ENCODE peak calls at places on chromosomes 5 and 9, in four cellular contexts. Y, L, T and R are unnamed samples.
A peak's percentile ranks its signal among the peaks of the same experiment; 100 is the strongest.

GRCh38 chr5:2094616-2094995 is 211.9 kb upstream of the IRX4 start:
- DNase-seq in Y (no peak), L (no peak), T (no peak), R (no peak)

GRCh38 chr5:95181650-95182049 is 103.2 kb downstream of the MCTP1 start:
- DNase-seq in Y (no peak), L (no peak), T (no peak), R (no peak)

GRCh38 chr5:175517824-175518450 is 39.6 kb downstream of the SFXN1 start:
- DNase-seq in Y (no peak), L (peak; percentile 79), T (no peak), R (no peak)

GRCh38 chr5:52015760-52016159 is 632.5 kb downstream of the ISL1 start:
- DNase-seq in Y (no peak), L (no peak), T (no peak), R (no peak)

GRCh38 chr5:96957125-96958041 is 21.5 kb downstream of the LNPEP start:
- DNase-seq in Y (no peak), L (no peak), T (no peak), R (no peak)

GRCh38 chr9:132237481-132237880 is 75.6 kb downstream of the NTNG2 start:
- DNase-seq in Y (no peak), L (no peak), T (no peak), R (no peak)

GRCh38 chr9:114303571-114303970 is 19.3 kb upstream of the ORM1 start:
- DNase-seq in Y (no peak), L (no peak), T (no peak), R (no peak)

GRCh38 chr5:124087752-124088151 is 575.8 kb downstream of the CSNK1G3 start:
- DNase-seq in Y (no peak), L (no peak), T (peak; percentile 9), R (peak; percentile 9)

GRCh38 chr9:124769451-124770358 is 1.4 kb downstream of the NR6A1 start:
- DNase-seq in Y (no peak), L (peak; percentile 38), T (no peak), R (no peak)

GRCh38 chr9:126384926-126385325 is 58.3 kb downstream of the MVB12B start:
- DNase-seq in Y (no peak), L (no peak), T (no peak), R (no peak)

GRCh38 chr5:157718529-157718928 is 12.7 kb upstream of the THG1L start:
- DNase-seq in Y (no peak), L (peak; percentile 75), T (no peak), R (no peak)

DNA sequence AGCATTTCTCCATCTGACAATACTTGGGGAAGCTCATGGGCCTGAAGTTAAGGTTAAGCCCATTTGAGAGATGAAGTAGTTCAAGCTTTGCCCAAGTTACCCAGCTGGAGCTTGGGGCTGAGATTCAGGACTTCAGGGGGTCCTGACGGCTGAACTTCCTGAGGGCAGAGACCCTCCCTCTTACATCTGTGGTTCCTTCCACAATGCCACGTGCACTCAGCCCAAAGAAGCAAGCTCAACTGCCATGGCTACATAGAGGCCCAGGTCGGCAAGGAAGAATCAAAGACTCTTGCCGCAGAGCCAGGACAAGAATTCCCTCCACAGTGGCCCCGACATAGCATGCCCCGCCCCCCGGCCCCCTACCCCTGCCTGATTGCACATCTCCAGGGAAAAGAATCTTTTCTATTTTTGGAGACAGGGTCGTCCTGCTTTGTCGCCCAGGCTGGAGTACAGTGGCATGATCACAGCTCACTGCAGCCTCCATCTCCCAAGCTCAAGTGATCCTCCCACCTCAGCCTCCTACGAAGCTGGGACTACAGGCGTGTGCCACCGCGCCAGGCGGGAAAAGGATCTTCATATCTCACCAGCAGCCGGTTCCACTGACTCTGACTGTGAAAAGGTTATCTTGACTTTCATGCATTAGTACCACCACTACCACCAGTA is 9.2 kb downstream of the PHF19 start:
- DNase-seq in Y (no peak), L (no peak), T (no peak), R (no peak)
- H4K8ac ChIP-seq in Y (no peak overlapping the region), L (no peak overlapping the region), T (peak overlapping the region; percentile 26), R (no peak overlapping the region)

GRCh38 chr5:132325691-132326090 is 31.5 kb downstream of the SLC22A4 start:
- DNase-seq in Y (no peak), L (no peak), T (no peak), R (no peak)

GRCh38 chr5:132319975-132320374 is 25.8 kb downstream of the SLC22A4 start:
- DNase-seq in Y (no peak), L (no peak), T (no peak), R (no peak)

GRCh38 chr5:132321109-132321721 is 27.0 kb downstream of the SLC22A4 start:
- DNase-seq in Y (no peak), L (no peak), T (no peak), R (no peak)

GRCh38 chr5:132323202-132323601 is 29.0 kb downstream of the SLC22A4 start:
- DNase-seq in Y (no peak), L (no peak), T (no peak), R (no peak)

DNA sequence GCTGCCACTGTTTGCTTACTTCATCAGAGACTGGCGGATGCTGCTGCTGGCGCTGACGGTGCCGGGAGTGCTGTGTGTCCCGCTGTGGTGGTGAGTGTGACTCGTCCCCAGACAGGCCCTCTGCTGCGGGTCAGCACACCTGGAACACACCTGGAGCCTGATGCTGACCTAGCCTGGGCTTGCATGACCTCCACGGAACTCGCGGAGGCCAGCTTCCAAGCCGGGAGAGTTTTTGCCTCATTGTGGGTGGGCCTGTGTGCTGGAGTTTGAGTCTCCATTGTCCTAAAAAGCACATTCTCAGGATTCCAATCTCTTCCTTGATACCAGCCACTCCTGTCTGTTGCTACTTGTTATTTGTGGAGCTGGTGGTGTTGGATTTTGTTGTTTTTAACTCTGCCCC is 28.1 kb downstream of the SLC22A4 start:
- DNase-seq in Y (peak; percentile 90), L (no peak), T (peak; percentile 41), R (peak; percentile 66)
- H2BK12ac ChIP-seq in Y (no peak overlapping the region), L (no peak overlapping the region), T (peak overlapping the region; percentile 98), R (peak overlapping the region; percentile 93)

DNA sequence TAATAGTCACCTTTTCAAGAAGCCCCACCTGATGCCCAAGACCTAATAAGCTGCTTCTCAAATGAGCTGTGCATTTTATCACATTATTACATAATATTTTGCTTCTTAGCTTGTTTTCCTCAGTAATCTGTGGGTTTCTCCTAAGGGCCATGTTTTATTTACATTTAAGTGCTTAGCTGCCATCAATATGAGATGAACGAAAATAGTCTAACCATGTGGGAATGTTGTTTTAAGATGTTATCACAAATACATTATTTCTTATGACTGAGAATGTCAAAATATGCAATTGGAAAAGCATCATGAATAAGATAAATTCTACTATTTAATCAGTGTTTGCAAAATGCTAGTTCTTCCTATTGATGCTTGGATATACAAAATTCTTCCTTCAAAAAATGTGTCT is 10.1 kb downstream of the ARRDC3 start:
- DNase-seq in Y (peak; percentile 9), L (no peak), T (no peak), R (no peak)
- H3K36me3 ChIP-seq in Y (peaks cover 23% of the 10 kb centered on the region), L (peaks cover 15% of the 10 kb centered on the region), T (peaks cover 2% of the 10 kb centered on the region), R (peaks cover 28% of the 10 kb centered on the region)

DNA sequence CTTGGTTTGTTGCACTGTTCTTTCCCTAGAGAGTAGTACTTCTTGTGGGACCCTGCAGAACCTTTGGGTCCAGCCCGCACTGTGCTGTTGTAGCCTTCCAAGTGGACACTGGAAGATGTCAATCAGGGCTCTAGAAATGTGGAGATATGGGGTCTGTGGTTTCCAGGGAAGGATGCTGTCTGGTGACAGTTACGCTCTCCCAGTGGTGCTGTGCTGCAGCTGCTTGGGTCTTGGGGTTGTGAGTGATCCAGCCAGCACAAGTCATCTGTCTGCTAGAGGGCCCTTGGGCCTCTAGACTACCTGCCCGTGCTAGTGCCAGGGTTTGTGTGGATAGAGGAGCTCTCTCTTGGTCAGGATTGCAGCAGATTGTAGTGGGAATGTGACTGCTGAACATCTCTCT is 484.5 kb downstream of the DMAC1 start:
- DNase-seq in Y (no peak), L (peak; percentile 44), T (no peak), R (no peak)
- H4K8ac ChIP-seq in Y (no peak overlapping the region), L (peak overlapping the region; percentile 95), T (no peak overlapping the region), R (no peak overlapping the region)

GRCh38 chr5:10552183-10553143 is 11.4 kb upstream of the ANKRD33B start:
- DNase-seq in Y (no peak), L (peak; percentile 40), T (no peak), R (no peak)

GRCh38 chr5:10546186-10546585 is 17.7 kb upstream of the ANKRD33B start:
- DNase-seq in Y (no peak), L (no peak), T (no peak), R (no peak)

GRCh38 chr5:10553476-10553875 is 10.4 kb upstream of the ANKRD33B start:
- DNase-seq in Y (no peak), L (no peak), T (no peak), R (no peak)

GRCh38 chr5:10548418-10549122 is 15.3 kb upstream of the ANKRD33B start:
- DNase-seq in Y (no peak), L (no peak), T (no peak), R (no peak)

DNA sequence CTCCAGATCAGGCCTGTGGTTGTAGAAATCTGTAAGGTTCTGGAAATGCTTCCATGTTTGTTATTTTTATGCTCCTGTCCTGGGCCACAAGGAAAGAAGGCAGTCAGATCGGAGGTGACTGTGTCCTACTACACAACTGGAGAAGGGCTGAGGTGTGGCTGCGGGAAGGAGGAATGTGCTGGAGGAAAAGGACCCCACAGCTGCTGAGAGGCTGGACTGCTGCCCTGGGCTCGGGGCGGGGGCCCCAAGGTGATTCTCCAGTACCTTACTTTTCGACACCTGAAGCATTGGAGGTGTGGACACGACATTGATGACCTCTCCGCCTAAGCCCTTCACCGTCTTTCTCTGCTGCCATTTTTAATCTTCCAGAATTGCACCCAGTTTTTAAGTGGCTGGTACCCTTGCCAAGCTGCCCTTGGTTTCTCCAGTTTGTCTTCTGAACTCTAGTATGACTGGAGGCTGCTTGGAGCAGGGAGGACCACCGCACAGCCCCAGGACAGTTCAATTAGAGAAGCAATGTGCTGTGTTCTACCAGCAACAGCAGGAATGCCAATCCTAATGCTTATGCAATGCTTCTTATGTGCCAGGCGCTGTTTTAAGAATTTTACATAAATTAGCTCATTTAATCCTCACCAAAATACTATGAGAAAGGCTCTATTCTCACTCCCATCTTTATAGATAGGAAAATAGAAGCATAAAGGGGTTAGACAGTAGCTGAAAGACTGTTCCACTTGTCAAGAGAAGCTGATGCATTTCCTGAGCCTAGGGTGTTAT is 13.5 kb upstream of the ANKRD33B start:
- DNase-seq in Y (no peak), L (peak; percentile 29), T (no peak), R (no peak)
- H2BK12ac ChIP-seq in Y (peak overlapping the region; percentile 70), L (peak overlapping the region; percentile 44), T (peak overlapping the region; percentile 98), R (peak overlapping the region; percentile 47)

GRCh38 chr9:122252796-122253195 is 11.8 kb downstream of the RBM18 start:
- DNase-seq in Y (no peak), L (no peak), T (no peak), R (no peak)
- H3K36me3 ChIP-seq in Y (peaks cover 13% of the 10 kb centered on the region), L (peaks cover 20% of the 10 kb centered on the region), T (no peaks in the 10 kb centered on the region), R (peaks cover 78% of the 10 kb centered on the region)